ENCODE peak calls at places on chromosomes 1 and 21, in nine cellular contexts. G is sigmoid colon, W is K562, V is stomach, K is A549, P is transverse colon, A is tibial nerve, Q is H1, R is suprapubic skin. D is an unnamed sample.

GRCh38 chr21:25313891-25314646 is 293.2 kb downstream of the MRPL39 start:
- DNase-seq in P (no peak), W (no peak), A (no peak), R (no peak), V (no peak), Q (no peak), K (no peak), G (no peak), D (no peak)

GRCh38 chr21:29524055-29524454 is 225.3 kb downstream of the BACH1 start:
- DNase-seq in V (no peak), A (no peak), K (no peak), G (no peak), R (no peak), Q (no peak), W (no peak), P (no peak), D (no peak)

GRCh38 chr21:45067462-45068285 is 6.7 kb upstream of the ADARB1 start:
- DNase-seq in G (no peak), Q (no peak), W (peak; percentile 89), V (no peak), K (no peak), R (no peak), P (no peak), A (no peak), D (no peak)

GRCh38 chr21:42781981-42782722 is 97.2 kb downstream of the WDR4 start:
- DNase-seq in W (no peak), R (no peak), G (no peak), P (no peak), V (peak; percentile 33), K (no peak), A (no peak), Q (no peak), D (peak; percentile 76)

GRCh38 chr1:67675800-67676199 is 9.2 kb upstream of the GADD45A start:
- DNase-seq in V (no peak), R (no peak), K (no peak), W (no peak), P (no peak), G (no peak), A (no peak), Q (no peak), D (no peak)

GRCh38 chr21:28908351-28908750 is 84.3 kb downstream of the LTN1 start:
- DNase-seq in K (no peak), Q (no peak), R (no peak), G (no peak), P (no peak), A (no peak), W (no peak), V (no peak), D (no peak)

GRCh38 chr21:17769049-17769845 is 49.9 kb downstream of the C21orf91 start:
- DNase-seq in R (no peak), V (no peak), G (no peak), A (no peak), K (no peak), P (no peak), W (no peak), Q (no peak), D (no peak)

GRCh38 chr1:27380223-27380622 is 2.9 kb downstream of the CD164L2 start:
- DNase-seq in Q (no peak), G (no peak), K (no peak), W (no peak), P (no peak), V (no peak), R (peak; percentile 56), A (no peak), D (no peak)

GRCh38 chr1:181910905-181911304 is 150.6 kb downstream of the ZNF648 start:
- DNase-seq in K (peak; percentile 10), W (no peak), R (no peak), A (no peak), G (no peak), P (no peak), Q (no peak), V (no peak), D (no peak)

GRCh38 chr1:159826436-159827101 is at the start of gene SLAMF8:
- DNase-seq in P (peak; percentile 61), G (no peak), Q (no peak), R (no peak), W (no peak), A (peak; percentile 44), V (peak; percentile 48), K (no peak), D (no peak)

GRCh38 chr1:41906977-41907376 is 11.7 kb downstream of the HIVEP3 start:
- DNase-seq in K (no peak), R (no peak), A (no peak), V (no peak), Q (no peak), G (no peak), P (no peak), W (no peak), D (no peak)

GRCh38 chr1:169103443-169103842 is 3.0 kb upstream of the ATP1B1 start:
- DNase-seq in K (no peak), P (peak; percentile 88), W (no peak), V (peak; percentile 80), R (no peak), Q (no peak), G (no peak), A (no peak), D (no peak)

GRCh38 chr1:6052543-6053205 is 7.0 kb downstream of the KCNAB2 start:
- DNase-seq in Q (peak; percentile 41), K (peak; percentile 54), A (peak; percentile 74), G (no peak), R (no peak), W (peak; percentile 70), V (peak; percentile 65), P (peak; percentile 54), D (peak; percentile 73)

GRCh38 chr1:183473286-183473536 is 912 bp downstream of the SMG7 start:
- DNase-seq in A (no peak), K (no peak), Q (no peak), V (no peak), P (no peak), W (no peak), G (no peak), R (no peak), D (no peak)

GRCh38 chr1:175434268-175434860 is 241.8 kb upstream of the KIAA0040 start:
- DNase-seq in W (peak; percentile 75), A (no peak), P (no peak), Q (peak; percentile 17), V (no peak), K (peak; percentile 6), G (no peak), R (no peak), D (no peak)

GRCh38 chr1:112982328-112982727 is 26.3 kb upstream of the SLC16A1 start:
- DNase-seq in R (no peak), V (no peak), G (no peak), Q (no peak), P (no peak), K (no peak), A (no peak), W (no peak), D (no peak)

GRCh38 chr1:112985123-112985522 is 29.1 kb upstream of the SLC16A1 start:
- DNase-seq in V (no peak), P (no peak), A (no peak), R (no peak), W (no peak), K (no peak), Q (no peak), G (no peak), D (no peak)

GRCh38 chr1:112983540-112984131 is 27.6 kb upstream of the SLC16A1 start:
- DNase-seq in W (no peak), Q (no peak), P (no peak), G (no peak), R (no peak), K (no peak), A (no peak), V (no peak), D (no peak)

GRCh38 chr1:112981461-112982233 is 25.7 kb upstream of the SLC16A1 start:
- DNase-seq in Q (no peak), P (no peak), W (no peak), V (no peak), K (no peak), G (no peak), A (no peak), R (no peak), D (no peak)

DNA sequence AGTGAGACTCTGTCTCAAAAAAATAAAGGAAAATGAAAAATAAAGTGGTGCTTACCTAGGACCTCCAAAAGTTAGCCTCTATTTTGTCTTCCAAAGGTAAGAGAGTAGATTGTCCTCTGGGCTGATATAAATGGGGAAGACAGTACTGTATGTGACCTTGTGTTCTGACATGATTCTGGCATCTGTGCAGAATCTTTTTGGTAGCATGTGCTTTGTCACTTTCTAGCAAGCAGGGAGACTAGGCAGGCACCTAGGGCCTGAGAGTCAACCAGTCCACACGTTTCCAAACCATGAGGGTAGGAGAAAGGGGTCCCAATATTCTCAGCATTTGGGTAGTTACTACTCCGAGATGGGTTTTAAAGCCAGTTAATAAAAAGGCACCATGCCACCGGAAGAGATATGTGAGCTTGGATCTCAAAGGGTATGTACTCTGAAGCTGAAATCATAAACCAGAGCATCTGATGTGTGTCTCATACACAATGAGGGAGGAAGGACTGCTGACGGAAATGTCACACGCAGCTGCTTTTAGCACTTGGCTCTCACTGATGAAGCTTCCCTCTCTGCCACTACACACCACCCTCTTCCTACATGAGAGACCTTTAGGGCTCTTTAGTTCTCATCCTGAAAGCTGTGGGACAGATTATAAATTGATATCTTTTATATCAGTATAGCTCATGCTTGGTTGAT is 27.0 kb upstream of the SLC16A1 start:
- DNase-seq in Q (no peak), P (no peak), V (no peak), K (no peak), R (no peak), A (no peak), W (no peak), G (no peak), D (no peak)
- TF ChIP-seq EP300 in Q (no peak), P (no peak), V (no peak), K (no peak), R (no peak), A (no peak), W (no peak), G (no peak), D (no peak)

DNA sequence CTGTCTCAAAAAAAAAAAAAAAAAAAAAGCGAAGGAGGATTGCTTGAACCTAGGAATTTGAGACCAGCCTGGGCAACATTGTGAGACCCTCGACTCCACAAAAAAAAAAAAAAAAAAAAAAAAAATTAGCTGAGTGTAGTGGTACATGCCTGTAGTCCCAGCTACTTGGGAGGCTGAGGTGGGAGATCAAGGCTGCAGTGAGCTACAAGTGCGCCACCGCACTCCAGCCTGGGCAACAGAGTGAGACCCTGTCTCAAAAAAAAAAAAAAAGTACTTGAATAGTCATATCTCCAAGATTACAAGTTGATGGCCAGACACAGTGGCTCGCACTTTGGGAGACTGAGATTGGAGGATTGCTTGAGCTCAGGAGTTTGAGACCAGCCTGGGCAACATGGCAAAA is 27.4 kb downstream of the ENO1 start:
- DNase-seq in A (no peak), K (no peak), G (no peak), V (no peak), P (no peak), Q (no peak), W (no peak), R (no peak), D (no peak)
- TF ChIP-seq POLR2A in A (no peak), K (no peak), G (no peak), V (no peak), P (no peak), Q (no peak), W (no peak), R (no peak), D (no peak)

GRCh38 chr1:44701141-44701573 is 26.6 kb downstream of the ARMH1 start:
- DNase-seq in R (no peak), W (no peak), G (no peak), Q (no peak), K (peak; percentile 41), P (no peak), V (no peak), A (no peak), D (no peak)
- H3K4me3 ChIP-seq in R (no peak overlapping the region), W (no peak overlapping the region), G (no peak overlapping the region), Q (no peak overlapping the region), K (no peak overlapping the region), P (no peak overlapping the region), V (no peak overlapping the region), A (no peak overlapping the region), D (no peak overlapping the region)

GRCh38 chr1:236659792-236660587 is 26.3 kb upstream of the ACTN2 start:
- DNase-seq in R (no peak), W (no peak), A (no peak), Q (no peak), K (no peak), P (no peak), V (no peak), G (no peak), D (no peak)
- TF ChIP-seq EP300 in R (no peak), W (no peak), A (no peak), Q (no peak), K (no peak), P (no peak), V (no peak), G (no peak), D (no peak)